ENCODE peak calls at places on chromosomes 2 and 18, in five cellular contexts. One of them, this sample, is unnamed.

GRCh38 chr2:159208449-159208848 is 78.1 kb downstream of the WDSUB1 start:
- DNase-seq in mesothelial cell of epicardium: no peak
- DNase-seq in HepG2: no peak
- DNase-seq in bronchial epithelial cell: no peak
- DNase-seq in astrocyte: no peak
- DNase-seq in this sample: no peak

GRCh38 chr2:98842136-98842535 is 93.9 kb downstream of the CRACDL start:
- DNase-seq in astrocyte: no peak
- DNase-seq in mesothelial cell of epicardium: no peak
- DNase-seq in HepG2: no peak
- DNase-seq in bronchial epithelial cell: no peak
- DNase-seq in this sample: no peak

GRCh38 chr2:218082586-218083351 is 13.7 kb downstream of the RUFY4 start:
- DNase-seq in astrocyte: no peak
- DNase-seq in HepG2: no peak
- DNase-seq in bronchial epithelial cell: no peak
- DNase-seq in mesothelial cell of epicardium: no peak
- DNase-seq in this sample: no peak

GRCh38 chr2:80499095-80499494 is 194.5 kb upstream of the LRRTM1 start:
- DNase-seq in HepG2: peak; percentile 18
- DNase-seq in bronchial epithelial cell: peak; percentile 57
- DNase-seq in astrocyte: peak; percentile 31
- DNase-seq in mesothelial cell of epicardium: peak; percentile 43
- DNase-seq in this sample: no peak

GRCh38 chr18:79519751-79520472 is 124.2 kb downstream of the NFATC1 start:
- DNase-seq in HepG2: no peak
- DNase-seq in astrocyte: peak; percentile 20
- DNase-seq in mesothelial cell of epicardium: no peak
- DNase-seq in bronchial epithelial cell: no peak
- DNase-seq in this sample: no peak

GRCh38 chr2:101307950-101308431 is 510 bp downstream of the RNF149 start:
- DNase-seq in HepG2: no peak
- DNase-seq in astrocyte: no peak
- DNase-seq in mesothelial cell of epicardium: peak; percentile 50
- DNase-seq in bronchial epithelial cell: no peak
- DNase-seq in this sample: peak; percentile 58

GRCh38 chr2:149170156-149170555 is 131.7 kb downstream of the LYPD6B start:
- DNase-seq in HepG2: no peak
- DNase-seq in astrocyte: no peak
- DNase-seq in mesothelial cell of epicardium: no peak
- DNase-seq in bronchial epithelial cell: no peak
- DNase-seq in this sample: no peak

GRCh38 chr2:230885467-230886130 is 20.9 kb downstream of the ITM2C start:
- DNase-seq in bronchial epithelial cell: no peak
- DNase-seq in HepG2: no peak
- DNase-seq in mesothelial cell of epicardium: no peak
- DNase-seq in astrocyte: peak; percentile 57
- DNase-seq in this sample: peak; percentile 64

GRCh38 chr18:75923169-75923568 is 495.7 kb upstream of the SMIM21 start:
- DNase-seq in bronchial epithelial cell: peak; percentile 55
- DNase-seq in HepG2: no peak
- DNase-seq in astrocyte: peak; percentile 93
- DNase-seq in mesothelial cell of epicardium: no peak
- DNase-seq in this sample: no peak

GRCh38 chr18:11454021-11454420 is 155.4 kb upstream of the SLC35G4 start:
- DNase-seq in HepG2: no peak
- DNase-seq in astrocyte: no peak
- DNase-seq in mesothelial cell of epicardium: no peak
- DNase-seq in bronchial epithelial cell: no peak
- DNase-seq in this sample: no peak

GRCh38 chr18:5237083-5237722 is 40.1 kb upstream of the AKAIN1 start:
- DNase-seq in astrocyte: peak; percentile 16
- DNase-seq in HepG2: peak; percentile 30
- DNase-seq in mesothelial cell of epicardium: no peak
- DNase-seq in bronchial epithelial cell: no peak
- DNase-seq in this sample: peak; percentile 4

DNA sequence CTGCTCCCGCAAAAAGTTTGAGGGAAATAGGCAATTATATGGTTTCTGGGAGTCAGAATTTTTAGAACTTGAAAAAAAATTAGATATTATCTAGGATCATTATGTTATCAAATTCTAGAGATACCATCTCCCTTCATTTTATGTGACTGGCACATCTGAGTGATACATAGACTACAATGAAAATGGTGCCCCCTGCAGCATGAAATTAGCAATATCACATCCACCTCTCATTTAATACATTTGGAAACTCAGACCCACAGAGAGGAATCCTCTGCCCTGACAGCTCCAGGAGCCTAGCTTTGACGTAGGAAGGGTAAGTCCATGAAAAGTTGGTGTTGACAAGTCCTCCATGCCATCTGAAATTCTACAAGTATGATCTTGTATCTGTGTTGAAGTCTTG is 381.6 kb downstream of the SUCLG1 start:
- DNase-seq in HepG2: peak; percentile 20
- DNase-seq in mesothelial cell of epicardium: no peak
- DNase-seq in bronchial epithelial cell: peak; percentile 24
- DNase-seq in astrocyte: no peak
- DNase-seq in this sample: peak; percentile 3
- TF ChIP-seq CTCF in HepG2: peak; percentile 57
- TF ChIP-seq CTCF in mesothelial cell of epicardium: peak; percentile 40
- TF ChIP-seq CTCF in bronchial epithelial cell: peak; percentile 18
- TF ChIP-seq CTCF in astrocyte: peak; percentile 26
- TF ChIP-seq CTCF in this sample: peak; percentile 49

DNA sequence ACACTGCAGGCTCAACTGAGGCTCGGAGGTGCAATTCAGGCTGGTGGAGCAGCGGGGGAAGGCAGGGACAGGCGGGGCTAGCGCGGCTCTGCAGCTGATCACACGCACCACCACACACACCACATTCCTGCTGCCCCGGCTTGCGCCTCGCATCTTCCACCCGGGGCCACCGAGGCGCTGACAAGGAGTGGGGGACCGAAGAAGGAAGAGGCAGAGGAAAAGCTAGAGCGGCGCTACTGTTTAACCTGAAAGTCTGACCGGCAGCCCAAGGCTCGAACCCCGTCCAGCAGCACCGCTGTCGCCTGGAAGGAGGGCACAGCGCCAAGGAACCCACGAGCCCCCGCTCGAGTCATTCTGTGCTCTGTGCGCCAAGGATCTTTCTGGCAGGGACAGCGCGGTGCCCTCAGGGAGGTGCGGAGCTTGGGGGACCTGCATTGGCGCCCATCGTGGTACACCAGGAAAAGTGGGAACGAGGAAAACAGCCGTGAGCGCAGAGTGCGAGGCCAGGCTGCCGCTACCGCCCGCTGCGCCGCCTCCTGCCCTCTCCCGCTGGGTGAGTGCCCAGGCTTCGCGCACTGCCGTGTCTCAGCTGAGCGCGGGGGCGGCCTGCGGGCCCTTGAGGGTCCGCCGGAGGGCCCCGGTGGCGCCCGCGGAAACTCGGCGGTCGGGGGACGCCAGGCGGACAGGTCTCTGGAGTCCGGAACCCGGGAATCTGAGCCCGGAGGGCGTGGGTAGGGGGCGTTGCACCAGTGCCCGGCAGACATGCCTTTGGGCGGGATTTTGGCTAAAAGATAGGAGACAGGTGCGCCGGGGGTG is 865 bp upstream of the KCNJ3 start:
- DNase-seq in bronchial epithelial cell: no peak
- DNase-seq in mesothelial cell of epicardium: peak; percentile 62
- DNase-seq in HepG2: no peak
- DNase-seq in astrocyte: peak; percentile 1
- DNase-seq in this sample: no peak
- TF ChIP-seq CTCF in bronchial epithelial cell: no peak
- TF ChIP-seq CTCF in mesothelial cell of epicardium: no peak
- TF ChIP-seq CTCF in HepG2: no peak
- TF ChIP-seq CTCF in astrocyte: no peak
- TF ChIP-seq CTCF in this sample: no peak

GRCh38 chr2:225008935-225009334 is 33.3 kb downstream of the DOCK10 start:
- DNase-seq in astrocyte: no peak
- DNase-seq in bronchial epithelial cell: no peak
- DNase-seq in HepG2: peak; percentile 5
- DNase-seq in mesothelial cell of epicardium: no peak
- DNase-seq in this sample: no peak
- TF ChIP-seq CTCF in astrocyte: peak; percentile 36
- TF ChIP-seq CTCF in bronchial epithelial cell: peak; percentile 36
- TF ChIP-seq CTCF in HepG2: peak; percentile 23
- TF ChIP-seq CTCF in mesothelial cell of epicardium: no peak
- TF ChIP-seq CTCF in this sample: peak; percentile 44

DNA sequence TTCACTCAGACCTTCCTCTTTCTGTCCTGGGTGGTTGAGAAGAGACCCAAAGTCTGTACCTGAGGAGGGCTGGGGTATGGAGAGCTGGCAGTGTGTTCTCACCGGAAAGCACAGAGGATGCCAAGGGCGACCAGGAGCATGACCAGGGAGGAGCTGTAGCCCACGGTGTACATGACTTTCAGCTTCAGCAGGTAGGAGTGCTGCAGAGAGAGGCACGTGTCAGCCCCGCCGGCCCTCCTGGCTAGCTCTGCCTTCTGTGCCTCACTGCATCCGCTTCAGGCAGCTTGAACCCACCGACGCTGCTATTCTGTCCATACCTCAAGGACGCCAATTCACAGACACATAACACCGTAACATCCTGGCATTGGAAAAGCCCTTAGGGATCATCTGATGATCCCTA is 34.0 kb downstream of the TMEM37 start:
- DNase-seq in HepG2: no peak
- DNase-seq in astrocyte: no peak
- DNase-seq in bronchial epithelial cell: no peak
- DNase-seq in mesothelial cell of epicardium: no peak
- DNase-seq in this sample: no peak
- TF ChIP-seq CTCF in HepG2: no peak
- TF ChIP-seq CTCF in astrocyte: no peak
- TF ChIP-seq CTCF in bronchial epithelial cell: no peak
- TF ChIP-seq CTCF in mesothelial cell of epicardium: no peak
- TF ChIP-seq CTCF in this sample: no peak

DNA sequence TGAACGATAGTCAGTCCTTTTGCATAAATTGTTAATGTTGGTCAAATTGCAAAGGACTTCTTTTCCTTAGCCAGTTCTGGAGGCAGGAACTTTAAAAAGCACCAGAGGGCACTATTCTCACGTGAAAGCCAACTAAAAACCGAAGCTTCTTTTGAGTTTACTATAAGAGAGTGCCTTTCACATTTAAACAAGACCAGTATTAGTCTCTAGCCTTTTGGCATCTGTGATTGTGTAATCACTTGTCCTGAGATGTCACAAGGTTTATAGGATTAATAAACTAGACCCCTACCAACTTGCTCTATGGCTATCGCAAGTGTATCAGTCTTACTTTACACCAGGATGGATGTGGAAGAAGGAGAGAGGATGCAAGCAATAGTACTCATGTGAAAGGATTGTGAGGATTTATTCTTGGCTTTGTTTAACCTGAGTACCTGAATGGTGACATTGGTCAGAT is 14.4 kb upstream of the STAT4 start:
- DNase-seq in mesothelial cell of epicardium: no peak
- DNase-seq in bronchial epithelial cell: peak; percentile 75
- DNase-seq in astrocyte: no peak
- DNase-seq in HepG2: peak; percentile 23
- DNase-seq in this sample: peak; percentile 43
- TF ChIP-seq CTCF in mesothelial cell of epicardium: peak; percentile 53
- TF ChIP-seq CTCF in bronchial epithelial cell: peak; percentile 61
- TF ChIP-seq CTCF in astrocyte: peak; percentile 88
- TF ChIP-seq CTCF in HepG2: peak; percentile 60
- TF ChIP-seq CTCF in this sample: peak; percentile 56

GRCh38 chr2:111100765-111101162 is 19.9 kb upstream of the BCL2L11 start:
- DNase-seq in HepG2: no peak
- DNase-seq in astrocyte: no peak
- DNase-seq in mesothelial cell of epicardium: no peak
- DNase-seq in bronchial epithelial cell: peak; percentile 68
- DNase-seq in this sample: peak; percentile 48
- TF ChIP-seq CTCF in HepG2: no peak
- TF ChIP-seq CTCF in astrocyte: no peak
- TF ChIP-seq CTCF in mesothelial cell of epicardium: no peak
- TF ChIP-seq CTCF in bronchial epithelial cell: peak; percentile 15
- TF ChIP-seq CTCF in this sample: no peak